ENCODE peak calls at places on chromosome X, in eight cellular contexts. One of them, this sample, is unnamed.

GRCh38 chrX:149036086-149036485 is 469.0 kb downstream of the IDS start:
- DNase-seq in endothelial cell: no peak
- DNase-seq in left lobe of liver: no peak
- DNase-seq in iPS DF 6.9: no peak
- DNase-seq in stimulated activated CD4-positive, alpha-beta T cell treated with anti-CD3 and anti-CD28 coated beads, Interleukin-4, amount 100 ng/mL, for 24 hours: no peak
- DNase-seq in NCI-H146: no peak
- DNase-seq in KBM-7: no peak
- DNase-seq in hepatic stellate cell: no peak
- DNase-seq in this sample: no peak

GRCh38 chrX:69396916-69397315 is 107.2 kb upstream of the NALF2 start:
- DNase-seq in left lobe of liver: no peak
- DNase-seq in hepatic stellate cell: no peak
- DNase-seq in stimulated activated CD4-positive, alpha-beta T cell treated with anti-CD3 and anti-CD28 coated beads, Interleukin-4, amount 100 ng/mL, for 24 hours: no peak
- DNase-seq in endothelial cell: no peak
- DNase-seq in NCI-H146: no peak
- DNase-seq in KBM-7: no peak
- DNase-seq in iPS DF 6.9: no peak
- DNase-seq in this sample: no peak

GRCh38 chrX:40326186-40326965 is 228.6 kb upstream of the BCOR start:
- DNase-seq in endothelial cell: no peak
- DNase-seq in hepatic stellate cell: no peak
- DNase-seq in left lobe of liver: no peak
- DNase-seq in KBM-7: no peak
- DNase-seq in iPS DF 6.9: no peak
- DNase-seq in stimulated activated CD4-positive, alpha-beta T cell treated with anti-CD3 and anti-CD28 coated beads, Interleukin-4, amount 100 ng/mL, for 24 hours: no peak
- DNase-seq in NCI-H146: no peak
- DNase-seq in this sample: no peak

GRCh38 chrX:63350551-63350950 is 581 bp downstream of the SPIN4 start:
- DNase-seq in KBM-7: peak
- DNase-seq in endothelial cell: peak
- DNase-seq in left lobe of liver: peak
- DNase-seq in stimulated activated CD4-positive, alpha-beta T cell treated with anti-CD3 and anti-CD28 coated beads, Interleukin-4, amount 100 ng/mL, for 24 hours: peak
- DNase-seq in hepatic stellate cell: no peak
- DNase-seq in NCI-H146: peak
- DNase-seq in iPS DF 6.9: no peak
- DNase-seq in this sample: peak

GRCh38 chrX:133215747-133216146 is 2.4 kb downstream of the TFDP3 start:
- DNase-seq in stimulated activated CD4-positive, alpha-beta T cell treated with anti-CD3 and anti-CD28 coated beads, Interleukin-4, amount 100 ng/mL, for 24 hours: no peak
- DNase-seq in iPS DF 6.9: no peak
- DNase-seq in hepatic stellate cell: no peak
- DNase-seq in endothelial cell: peak
- DNase-seq in left lobe of liver: no peak
- DNase-seq in KBM-7: peak
- DNase-seq in NCI-H146: peak
- DNase-seq in this sample: peak

GRCh38 chrX:154372612-154373022 is 1.8 kb downstream of the FLNA start:
- DNase-seq in endothelial cell: no peak
- DNase-seq in left lobe of liver: no peak
- DNase-seq in KBM-7: no peak
- DNase-seq in hepatic stellate cell: peak
- DNase-seq in iPS DF 6.9: no peak
- DNase-seq in NCI-H146: no peak
- DNase-seq in stimulated activated CD4-positive, alpha-beta T cell treated with anti-CD3 and anti-CD28 coated beads, Interleukin-4, amount 100 ng/mL, for 24 hours: peak
- DNase-seq in this sample: peak

GRCh38 chrX:84188320-84188834 is 378 bp upstream of the RPS6KA6 start:
- DNase-seq in iPS DF 6.9: no peak
- DNase-seq in NCI-H146: peak
- DNase-seq in KBM-7: no peak
- DNase-seq in hepatic stellate cell: peak
- DNase-seq in endothelial cell: peak
- DNase-seq in left lobe of liver: peak
- DNase-seq in stimulated activated CD4-positive, alpha-beta T cell treated with anti-CD3 and anti-CD28 coated beads, Interleukin-4, amount 100 ng/mL, for 24 hours: no peak
- DNase-seq in this sample: peak

GRCh38 chrX:117973175-117974075 is 143.2 kb downstream of the KLHL13 start:
- DNase-seq in iPS DF 6.9: no peak
- DNase-seq in left lobe of liver: no peak
- DNase-seq in stimulated activated CD4-positive, alpha-beta T cell treated with anti-CD3 and anti-CD28 coated beads, Interleukin-4, amount 100 ng/mL, for 24 hours: no peak
- DNase-seq in endothelial cell: no peak
- DNase-seq in hepatic stellate cell: no peak
- DNase-seq in NCI-H146: peak
- DNase-seq in KBM-7: no peak
- DNase-seq in this sample: no peak

GRCh38 chrX:128012015-128012414 is 40.2 kb downstream of the ACTRT1 start:
- DNase-seq in endothelial cell: no peak
- DNase-seq in left lobe of liver: no peak
- DNase-seq in NCI-H146: no peak
- DNase-seq in KBM-7: no peak
- DNase-seq in hepatic stellate cell: no peak
- DNase-seq in iPS DF 6.9: no peak
- DNase-seq in stimulated activated CD4-positive, alpha-beta T cell treated with anti-CD3 and anti-CD28 coated beads, Interleukin-4, amount 100 ng/mL, for 24 hours: no peak
- DNase-seq in this sample: no peak

GRCh38 chrX:40864972-40865371 is 129.6 kb upstream of the MED14 start:
- DNase-seq in hepatic stellate cell: no peak
- DNase-seq in iPS DF 6.9: no peak
- DNase-seq in NCI-H146: no peak
- DNase-seq in stimulated activated CD4-positive, alpha-beta T cell treated with anti-CD3 and anti-CD28 coated beads, Interleukin-4, amount 100 ng/mL, for 24 hours: no peak
- DNase-seq in KBM-7: no peak
- DNase-seq in endothelial cell: no peak
- DNase-seq in left lobe of liver: no peak
- DNase-seq in this sample: peak

GRCh38 chrX:38636949-38637819 is 75.8 kb downstream of the TSPAN7 start:
- DNase-seq in NCI-H146: no peak
- DNase-seq in stimulated activated CD4-positive, alpha-beta T cell treated with anti-CD3 and anti-CD28 coated beads, Interleukin-4, amount 100 ng/mL, for 24 hours: no peak
- DNase-seq in iPS DF 6.9: no peak
- DNase-seq in KBM-7: no peak
- DNase-seq in endothelial cell: no peak
- DNase-seq in left lobe of liver: no peak
- DNase-seq in hepatic stellate cell: no peak
- DNase-seq in this sample: no peak

GRCh38 chrX:101539116-101539515 is 11.2 kb upstream of the ARMCX1 start:
- DNase-seq in hepatic stellate cell: no peak
- DNase-seq in iPS DF 6.9: no peak
- DNase-seq in KBM-7: no peak
- DNase-seq in NCI-H146: no peak
- DNase-seq in left lobe of liver: no peak
- DNase-seq in stimulated activated CD4-positive, alpha-beta T cell treated with anti-CD3 and anti-CD28 coated beads, Interleukin-4, amount 100 ng/mL, for 24 hours: no peak
- DNase-seq in endothelial cell: no peak
- DNase-seq in this sample: no peak

GRCh38 chrX:115023811-115024210 is 6.4 kb upstream of the IL13RA2 start:
- DNase-seq in stimulated activated CD4-positive, alpha-beta T cell treated with anti-CD3 and anti-CD28 coated beads, Interleukin-4, amount 100 ng/mL, for 24 hours: no peak
- DNase-seq in NCI-H146: no peak
- DNase-seq in iPS DF 6.9: no peak
- DNase-seq in left lobe of liver: no peak
- DNase-seq in hepatic stellate cell: no peak
- DNase-seq in endothelial cell: no peak
- DNase-seq in KBM-7: no peak
- DNase-seq in this sample: no peak

GRCh38 chrX:48864210-48864609 is 28.8 kb upstream of the PCSK1N start:
- DNase-seq in NCI-H146: no peak
- DNase-seq in hepatic stellate cell: peak
- DNase-seq in endothelial cell: no peak
- DNase-seq in iPS DF 6.9: no peak
- DNase-seq in left lobe of liver: no peak
- DNase-seq in stimulated activated CD4-positive, alpha-beta T cell treated with anti-CD3 and anti-CD28 coated beads, Interleukin-4, amount 100 ng/mL, for 24 hours: no peak
- DNase-seq in KBM-7: peak
- DNase-seq in this sample: peak

GRCh38 chrX:32966956-32967355 is 244.4 kb downstream of the DMD start:
- DNase-seq in stimulated activated CD4-positive, alpha-beta T cell treated with anti-CD3 and anti-CD28 coated beads, Interleukin-4, amount 100 ng/mL, for 24 hours: no peak
- DNase-seq in endothelial cell: no peak
- DNase-seq in hepatic stellate cell: no peak
- DNase-seq in NCI-H146: no peak
- DNase-seq in KBM-7: no peak
- DNase-seq in iPS DF 6.9: no peak
- DNase-seq in left lobe of liver: no peak
- DNase-seq in this sample: no peak

GRCh38 chrX:15293471-15293870 is 22.0 kb downstream of the ASB11 start:
- DNase-seq in iPS DF 6.9: no peak
- DNase-seq in endothelial cell: no peak
- DNase-seq in hepatic stellate cell: no peak
- DNase-seq in KBM-7: no peak
- DNase-seq in stimulated activated CD4-positive, alpha-beta T cell treated with anti-CD3 and anti-CD28 coated beads, Interleukin-4, amount 100 ng/mL, for 24 hours: no peak
- DNase-seq in left lobe of liver: no peak
- DNase-seq in NCI-H146: no peak
- DNase-seq in this sample: no peak

GRCh38 chrX:78104447-78105176 is 564 bp downstream of the PGK1 start:
- DNase-seq in hepatic stellate cell: no peak
- DNase-seq in endothelial cell: peak
- DNase-seq in iPS DF 6.9: no peak
- DNase-seq in left lobe of liver: peak
- DNase-seq in NCI-H146: peak
- DNase-seq in stimulated activated CD4-positive, alpha-beta T cell treated with anti-CD3 and anti-CD28 coated beads, Interleukin-4, amount 100 ng/mL, for 24 hours: peak
- DNase-seq in KBM-7: peak
- DNase-seq in this sample: peak